ENCODE peak calls at places on chromosomes 5 and 9, in five cellular contexts. One of them, this sample, is unnamed.

GRCh38 chr5:151313357-151313756 is 9.8 kb upstream of the SLC36A3 start:
- DNase-seq in CD8-positive, alpha-beta T cell: no peak
- DNase-seq in endothelial cell: no peak
- DNase-seq in heart right ventricle: no peak
- DNase-seq in stomach: no peak
- DNase-seq in this sample: no peak

GRCh38 chr9:31542384-31543055 is 841.9 kb upstream of the ACO1 start:
- DNase-seq in CD8-positive, alpha-beta T cell: no peak
- DNase-seq in endothelial cell: peak
- DNase-seq in heart right ventricle: no peak
- DNase-seq in stomach: no peak
- DNase-seq in this sample: no peak

GRCh38 chr9:96436063-96436455 is 13.9 kb upstream of the HABP4 start:
- DNase-seq in CD8-positive, alpha-beta T cell: no peak
- DNase-seq in endothelial cell: no peak
- DNase-seq in heart right ventricle: no peak
- DNase-seq in stomach: no peak
- DNase-seq in this sample: no peak

GRCh38 chr5:157464518-157465171 is 4.6 kb downstream of the NIPAL4 start:
- DNase-seq in CD8-positive, alpha-beta T cell: no peak
- DNase-seq in endothelial cell: no peak
- DNase-seq in heart right ventricle: no peak
- DNase-seq in stomach: peak
- DNase-seq in this sample: no peak

GRCh38 chr5:101292199-101292598 is 389.1 kb upstream of the ST8SIA4 start:
- DNase-seq in CD8-positive, alpha-beta T cell: no peak
- DNase-seq in endothelial cell: no peak
- DNase-seq in heart right ventricle: no peak
- DNase-seq in stomach: no peak
- DNase-seq in this sample: no peak

GRCh38 chr5:4366628-4367027 is 771.0 kb downstream of the IRX1 start:
- DNase-seq in CD8-positive, alpha-beta T cell: no peak
- DNase-seq in endothelial cell: no peak
- DNase-seq in heart right ventricle: no peak
- DNase-seq in stomach: no peak
- DNase-seq in this sample: no peak

GRCh38 chr9:4344946-4345345 is 45.1 kb upstream of the GLIS3 start:
- DNase-seq in CD8-positive, alpha-beta T cell: no peak
- DNase-seq in endothelial cell: no peak
- DNase-seq in heart right ventricle: no peak
- DNase-seq in stomach: no peak
- DNase-seq in this sample: no peak

GRCh38 chr5:103801681-103802080 is 239.1 kb upstream of the NUDT12 start:
- DNase-seq in CD8-positive, alpha-beta T cell: no peak
- DNase-seq in endothelial cell: no peak
- DNase-seq in heart right ventricle: no peak
- DNase-seq in stomach: no peak
- DNase-seq in this sample: no peak

GRCh38 chr9:136240941-136241340 is 4.7 kb downstream of the QSOX2 start:
- DNase-seq in CD8-positive, alpha-beta T cell: no peak
- DNase-seq in endothelial cell: no peak
- DNase-seq in heart right ventricle: no peak
- DNase-seq in stomach: no peak
- DNase-seq in this sample: no peak

GRCh38 chr9:98862936-98863335 is 55.5 kb downstream of the GALNT12 start:
- DNase-seq in CD8-positive, alpha-beta T cell: no peak
- DNase-seq in endothelial cell: no peak
- DNase-seq in heart right ventricle: no peak
- DNase-seq in stomach: no peak
- DNase-seq in this sample: no peak

GRCh38 chr5:157352756-157353340 is 86.9 kb downstream of the CYFIP2 start:
- DNase-seq in CD8-positive, alpha-beta T cell: no peak
- DNase-seq in endothelial cell: no peak
- DNase-seq in heart right ventricle: no peak
- DNase-seq in stomach: no peak
- DNase-seq in this sample: peak

GRCh38 chr5:78753093-78753531 is 104.5 kb upstream of the LHFPL2 start:
- DNase-seq in CD8-positive, alpha-beta T cell: no peak
- DNase-seq in endothelial cell: no peak
- DNase-seq in heart right ventricle: no peak
- DNase-seq in stomach: no peak
- DNase-seq in this sample: no peak

GRCh38 chr9:21856301-21857094 is 54.1 kb downstream of the MTAP start:
- DNase-seq in CD8-positive, alpha-beta T cell: no peak
- DNase-seq in endothelial cell: no peak
- DNase-seq in heart right ventricle: no peak
- DNase-seq in stomach: no peak
- DNase-seq in this sample: no peak

GRCh38 chr5:87829214-87829551 is 416.5 kb upstream of the CCNH start:
- DNase-seq in CD8-positive, alpha-beta T cell: no peak
- DNase-seq in endothelial cell: no peak
- DNase-seq in heart right ventricle: peak
- DNase-seq in stomach: peak
- DNase-seq in this sample: no peak

GRCh38 chr5:111337688-111338087 is 113.5 kb downstream of the CAMK4 start:
- DNase-seq in CD8-positive, alpha-beta T cell: no peak
- DNase-seq in endothelial cell: no peak
- DNase-seq in heart right ventricle: no peak
- DNase-seq in stomach: no peak
- DNase-seq in this sample: no peak

DNA sequence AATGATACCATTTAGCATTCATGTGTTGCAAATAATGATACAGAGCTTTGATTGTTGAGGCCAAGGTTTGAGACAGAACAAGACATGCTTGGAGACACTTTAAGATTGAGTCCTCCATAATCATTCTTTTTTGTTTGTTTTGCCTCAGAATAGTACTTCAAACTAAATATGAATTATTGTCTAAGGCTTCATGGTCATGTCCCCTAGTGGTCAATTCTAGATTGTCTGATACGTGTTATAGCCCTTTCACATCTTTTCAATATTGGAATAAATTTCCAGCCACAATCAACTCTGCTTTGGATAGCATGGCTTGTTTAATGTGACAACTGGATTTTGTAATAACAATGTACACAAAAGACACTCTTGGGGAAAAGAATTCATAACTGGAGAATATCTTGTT is 64.2 kb downstream of the PRLR start:
- DNase-seq in CD8-positive, alpha-beta T cell: no peak
- DNase-seq in endothelial cell: no peak
- DNase-seq in heart right ventricle: no peak
- DNase-seq in stomach: no peak
- DNase-seq in this sample: no peak
- TF ChIP-seq CTCF in CD8-positive, alpha-beta T cell: no peak
- TF ChIP-seq CTCF in endothelial cell: peak
- TF ChIP-seq CTCF in heart right ventricle: no peak
- TF ChIP-seq CTCF in stomach: no peak
- TF ChIP-seq CTCF in this sample: no peak

GRCh38 chr5:38847549-38848341 is 1.9 kb downstream of the OSMR start:
- DNase-seq in CD8-positive, alpha-beta T cell: no peak
- DNase-seq in endothelial cell: no peak
- DNase-seq in heart right ventricle: no peak
- DNase-seq in stomach: no peak
- DNase-seq in this sample: no peak
- TF ChIP-seq CTCF in CD8-positive, alpha-beta T cell: no peak
- TF ChIP-seq CTCF in endothelial cell: no peak
- TF ChIP-seq CTCF in heart right ventricle: no peak
- TF ChIP-seq CTCF in stomach: no peak
- TF ChIP-seq CTCF in this sample: no peak

DNA sequence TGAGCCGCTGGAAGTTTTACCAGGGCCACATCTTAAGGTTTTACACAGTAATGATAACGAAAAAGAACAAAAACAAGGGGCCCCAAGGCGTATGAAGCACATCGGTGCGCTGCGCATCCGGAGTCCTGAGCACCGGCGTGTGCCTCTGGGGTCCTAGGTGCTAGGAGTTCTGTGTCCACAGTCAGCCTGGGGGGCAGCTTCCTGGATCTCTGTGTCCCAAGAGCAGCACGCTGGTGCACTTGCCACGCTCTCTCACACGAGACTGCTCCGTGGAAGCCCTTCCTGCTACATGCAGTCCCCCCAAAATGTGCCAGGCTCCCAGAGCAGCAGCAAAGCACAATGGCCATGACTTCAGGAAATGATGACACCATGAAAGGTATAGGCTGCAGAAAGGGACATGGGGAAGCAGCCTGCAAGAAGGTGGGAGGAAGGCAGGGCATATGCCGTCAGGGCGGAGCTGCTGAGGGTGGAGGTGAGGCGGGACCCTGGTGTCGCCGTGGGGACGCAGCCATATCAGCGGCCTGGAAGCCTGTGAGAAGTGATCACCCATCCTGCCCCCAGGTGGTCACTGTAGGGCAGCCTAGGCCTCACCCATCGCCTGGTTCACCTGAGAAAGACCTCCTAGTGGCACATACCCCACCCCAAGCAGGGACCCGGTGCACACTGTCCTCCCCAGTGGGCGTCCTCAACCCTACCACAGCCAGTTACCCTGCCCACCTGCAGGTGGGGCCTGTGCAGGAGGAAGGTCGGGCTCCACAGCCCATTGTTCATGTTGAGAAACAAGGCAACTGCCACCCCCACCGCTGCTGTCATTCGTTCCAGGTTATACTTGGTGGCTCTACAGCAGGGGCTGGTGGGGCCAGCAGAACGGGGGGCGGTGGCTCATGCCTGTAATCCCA is 23.6 kb upstream of the SLC6A3 start:
- DNase-seq in CD8-positive, alpha-beta T cell: no peak
- DNase-seq in endothelial cell: no peak
- DNase-seq in heart right ventricle: no peak
- DNase-seq in stomach: no peak
- DNase-seq in this sample: no peak
- TF ChIP-seq CTCF in CD8-positive, alpha-beta T cell: no peak
- TF ChIP-seq CTCF in endothelial cell: no peak
- TF ChIP-seq CTCF in heart right ventricle: no peak
- TF ChIP-seq CTCF in stomach: no peak
- TF ChIP-seq CTCF in this sample: no peak

DNA sequence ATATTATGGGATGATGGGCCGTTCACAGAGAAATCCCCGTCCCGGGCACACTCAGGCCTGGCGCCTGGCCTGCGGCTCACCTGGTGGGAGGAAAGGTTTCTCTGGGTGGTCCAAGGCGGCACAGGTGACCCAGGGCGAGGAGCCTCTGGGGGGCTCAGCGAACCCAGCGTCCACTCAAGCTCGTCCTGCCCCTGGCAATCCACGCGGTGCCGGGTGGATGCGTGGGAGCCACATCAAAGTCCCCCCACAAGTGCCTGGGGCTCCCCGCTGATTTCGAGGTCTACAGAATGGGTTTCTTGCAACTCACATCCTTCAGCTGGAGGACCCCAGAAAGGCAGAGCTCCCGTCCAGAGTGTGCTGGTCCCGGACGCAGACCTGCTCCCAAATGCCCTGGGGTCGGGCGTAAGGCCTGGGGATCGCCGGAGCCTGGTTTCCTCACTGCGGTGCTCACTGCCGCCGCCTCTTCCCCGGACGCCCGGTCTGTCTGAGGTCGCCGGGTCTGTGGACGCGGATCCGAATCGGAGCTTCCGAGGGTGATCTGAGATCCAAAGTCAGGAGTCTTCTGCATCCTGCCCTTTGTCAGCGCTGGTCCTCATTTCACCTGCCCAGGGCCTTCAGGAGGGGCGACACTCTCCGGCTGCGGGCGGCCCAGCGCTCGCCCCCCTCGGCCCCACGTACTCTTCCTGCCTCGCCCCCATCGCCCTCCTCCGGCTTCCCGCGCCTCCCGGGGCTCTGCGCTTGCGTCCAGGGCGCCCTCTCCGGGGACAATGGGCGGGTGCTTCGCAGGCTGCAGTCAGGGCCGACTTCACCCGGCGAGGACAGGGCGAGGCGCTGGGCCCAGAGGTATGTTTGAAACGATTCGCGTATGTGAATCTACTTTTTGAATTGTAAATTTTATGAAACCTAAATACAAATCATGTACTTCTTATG is 20.0 kb upstream of the RUFY1 start:
- DNase-seq in CD8-positive, alpha-beta T cell: peak
- DNase-seq in endothelial cell: peak
- DNase-seq in heart right ventricle: peak
- DNase-seq in stomach: peak
- DNase-seq in this sample: no peak
- TF ChIP-seq CTCF in CD8-positive, alpha-beta T cell: no peak
- TF ChIP-seq CTCF in endothelial cell: no peak
- TF ChIP-seq CTCF in heart right ventricle: peak
- TF ChIP-seq CTCF in stomach: no peak
- TF ChIP-seq CTCF in this sample: no peak

GRCh38 chr5:132459031-132459982 is 31.3 kb downstream of the IRF1 start:
- DNase-seq in CD8-positive, alpha-beta T cell: no peak
- DNase-seq in endothelial cell: no peak
- DNase-seq in heart right ventricle: no peak
- DNase-seq in stomach: peak
- DNase-seq in this sample: no peak

GRCh38 chr5:132456553-132457361 is 33.8 kb downstream of the IRF1 start:
- DNase-seq in CD8-positive, alpha-beta T cell: peak
- DNase-seq in endothelial cell: no peak
- DNase-seq in heart right ventricle: peak
- DNase-seq in stomach: peak
- DNase-seq in this sample: no peak

GRCh38 chr5:132458651-132459030 is 31.9 kb downstream of the IRF1 start:
- DNase-seq in CD8-positive, alpha-beta T cell: no peak
- DNase-seq in endothelial cell: no peak
- DNase-seq in heart right ventricle: no peak
- DNase-seq in stomach: no peak
- DNase-seq in this sample: no peak

GRCh38 chr5:132457371-132458225 is 33.0 kb downstream of the IRF1 start:
- DNase-seq in CD8-positive, alpha-beta T cell: no peak
- DNase-seq in endothelial cell: no peak
- DNase-seq in heart right ventricle: no peak
- DNase-seq in stomach: peak
- DNase-seq in this sample: no peak

GRCh38 chr5:132458226-132458560 is 32.4 kb downstream of the IRF1 start:
- DNase-seq in CD8-positive, alpha-beta T cell: no peak
- DNase-seq in endothelial cell: no peak
- DNase-seq in heart right ventricle: no peak
- DNase-seq in stomach: no peak
- DNase-seq in this sample: no peak
- TF ChIP-seq CTCF in CD8-positive, alpha-beta T cell: no peak
- TF ChIP-seq CTCF in endothelial cell: no peak
- TF ChIP-seq CTCF in heart right ventricle: no peak
- TF ChIP-seq CTCF in stomach: no peak
- TF ChIP-seq CTCF in this sample: no peak

DNA sequence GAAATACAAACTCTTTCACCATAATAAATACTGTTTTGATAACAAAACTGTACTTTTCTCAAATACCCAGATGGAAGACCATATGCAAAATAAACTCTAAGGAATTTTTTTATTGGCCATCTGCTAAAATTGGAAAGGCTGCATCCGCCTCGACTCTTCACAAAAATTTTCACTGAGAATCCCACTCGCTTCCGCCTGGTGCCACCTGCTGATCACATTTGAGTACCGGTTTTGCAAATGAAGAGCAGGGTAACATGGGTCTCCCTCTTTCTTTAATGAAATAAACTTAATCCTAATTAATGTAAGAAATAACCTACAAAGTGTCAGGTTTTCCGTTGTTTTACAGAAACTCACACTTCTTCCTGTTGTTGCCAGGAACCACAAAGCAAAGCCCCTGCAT is 76.3 kb downstream of the TTLL11 start:
- DNase-seq in CD8-positive, alpha-beta T cell: no peak
- DNase-seq in endothelial cell: no peak
- DNase-seq in heart right ventricle: no peak
- DNase-seq in stomach: no peak
- DNase-seq in this sample: no peak
- TF ChIP-seq CTCF in CD8-positive, alpha-beta T cell: no peak
- TF ChIP-seq CTCF in endothelial cell: no peak
- TF ChIP-seq CTCF in heart right ventricle: peak
- TF ChIP-seq CTCF in stomach: no peak
- TF ChIP-seq CTCF in this sample: peak